ENCODE peak calls at places on chromosomes 16 and 17, in nine cellular contexts. One of them, this sample, is unnamed.

GRCh38 chr16:81705261-81705660 is 73.8 kb upstream of the PLCG2 start:
- DNase-seq in NCI-H1105 treated with DMSO at 0.1 percent for 48 hours: no peak
- DNase-seq in stimulated activated naive CD8-positive, alpha-beta T cell treated with anti-CD3 and anti-CD28 coated beads, Interleukin-15, Interleukin-2, amounts not matched to agents 100 U/mL and 50 U/mL, for 24 hours: no peak
- DNase-seq in PC-3: no peak
- DNase-seq in neuronal stem cell: no peak
- DNase-seq in uterus: no peak
- DNase-seq in T-helper 2 cell: no peak
- DNase-seq in IMR-90: no peak
- DNase-seq in stimulated activated CD8-positive, alpha-beta memory T cell treated with anti-CD3 and anti-CD28 coated beads, Interleukin-15, amount 100 ng/mL, for 24 hours: no peak
- DNase-seq in this sample: no peak

GRCh38 chr17:79176792-79177601 is 102.4 kb downstream of the ENGASE start:
- DNase-seq in PC-3: no peak
- DNase-seq in T-helper 2 cell: no peak
- DNase-seq in stimulated activated CD8-positive, alpha-beta memory T cell treated with anti-CD3 and anti-CD28 coated beads, Interleukin-15, amount 100 ng/mL, for 24 hours: no peak
- DNase-seq in uterus: no peak
- DNase-seq in stimulated activated naive CD8-positive, alpha-beta T cell treated with anti-CD3 and anti-CD28 coated beads, Interleukin-15, Interleukin-2, amounts not matched to agents 100 U/mL and 50 U/mL, for 24 hours: no peak
- DNase-seq in neuronal stem cell: no peak
- DNase-seq in IMR-90: no peak
- DNase-seq in NCI-H1105 treated with DMSO at 0.1 percent for 48 hours: no peak
- DNase-seq in this sample: no peak

GRCh38 chr17:82353484-82353883 is 5.6 kb upstream of the TEX19 start:
- DNase-seq in NCI-H1105 treated with DMSO at 0.1 percent for 48 hours: peak; percentile 20
- DNase-seq in IMR-90: no peak
- DNase-seq in T-helper 2 cell: no peak
- DNase-seq in stimulated activated naive CD8-positive, alpha-beta T cell treated with anti-CD3 and anti-CD28 coated beads, Interleukin-15, Interleukin-2, amounts not matched to agents 100 U/mL and 50 U/mL, for 24 hours: no peak
- DNase-seq in stimulated activated CD8-positive, alpha-beta memory T cell treated with anti-CD3 and anti-CD28 coated beads, Interleukin-15, amount 100 ng/mL, for 24 hours: no peak
- DNase-seq in PC-3: no peak
- DNase-seq in uterus: no peak
- DNase-seq in neuronal stem cell: no peak
- DNase-seq in this sample: no peak

GRCh38 chr17:67624886-67625656 is 92.7 kb upstream of the NOL11 start:
- DNase-seq in stimulated activated naive CD8-positive, alpha-beta T cell treated with anti-CD3 and anti-CD28 coated beads, Interleukin-15, Interleukin-2, amounts not matched to agents 100 U/mL and 50 U/mL, for 24 hours: no peak
- DNase-seq in uterus: no peak
- DNase-seq in NCI-H1105 treated with DMSO at 0.1 percent for 48 hours: no peak
- DNase-seq in neuronal stem cell: no peak
- DNase-seq in PC-3: no peak
- DNase-seq in IMR-90: no peak
- DNase-seq in T-helper 2 cell: no peak
- DNase-seq in stimulated activated CD8-positive, alpha-beta memory T cell treated with anti-CD3 and anti-CD28 coated beads, Interleukin-15, amount 100 ng/mL, for 24 hours: no peak
- DNase-seq in this sample: no peak

GRCh38 chr16:67661101-67661661 is 421 bp downstream of the PARD6A start:
- DNase-seq in NCI-H1105 treated with DMSO at 0.1 percent for 48 hours: peak; percentile 15
- DNase-seq in stimulated activated CD8-positive, alpha-beta memory T cell treated with anti-CD3 and anti-CD28 coated beads, Interleukin-15, amount 100 ng/mL, for 24 hours: no peak
- DNase-seq in neuronal stem cell: peak; percentile 69
- DNase-seq in PC-3: peak; percentile 45
- DNase-seq in T-helper 2 cell: no peak
- DNase-seq in uterus: no peak
- DNase-seq in stimulated activated naive CD8-positive, alpha-beta T cell treated with anti-CD3 and anti-CD28 coated beads, Interleukin-15, Interleukin-2, amounts not matched to agents 100 U/mL and 50 U/mL, for 24 hours: peak; percentile 31
- DNase-seq in IMR-90: peak; percentile 52
- DNase-seq in this sample: no peak

GRCh38 chr16:47143677-47144558 is at the start of gene NETO2:
- DNase-seq in stimulated activated CD8-positive, alpha-beta memory T cell treated with anti-CD3 and anti-CD28 coated beads, Interleukin-15, amount 100 ng/mL, for 24 hours: peak; percentile 38
- DNase-seq in neuronal stem cell: peak; percentile 52
- DNase-seq in NCI-H1105 treated with DMSO at 0.1 percent for 48 hours: peak; percentile 71
- DNase-seq in PC-3: peak; percentile 48
- DNase-seq in uterus: no peak
- DNase-seq in T-helper 2 cell: peak; percentile 50
- DNase-seq in stimulated activated naive CD8-positive, alpha-beta T cell treated with anti-CD3 and anti-CD28 coated beads, Interleukin-15, Interleukin-2, amounts not matched to agents 100 U/mL and 50 U/mL, for 24 hours: peak; percentile 68
- DNase-seq in IMR-90: peak; percentile 56
- DNase-seq in this sample: peak; percentile 80

GRCh38 chr17:77632619-77633018 is 325.9 kb upstream of the TNRC6C start:
- DNase-seq in neuronal stem cell: no peak
- DNase-seq in IMR-90: no peak
- DNase-seq in NCI-H1105 treated with DMSO at 0.1 percent for 48 hours: no peak
- DNase-seq in uterus: no peak
- DNase-seq in stimulated activated naive CD8-positive, alpha-beta T cell treated with anti-CD3 and anti-CD28 coated beads, Interleukin-15, Interleukin-2, amounts not matched to agents 100 U/mL and 50 U/mL, for 24 hours: no peak
- DNase-seq in PC-3: no peak
- DNase-seq in T-helper 2 cell: no peak
- DNase-seq in stimulated activated CD8-positive, alpha-beta memory T cell treated with anti-CD3 and anti-CD28 coated beads, Interleukin-15, amount 100 ng/mL, for 24 hours: no peak
- DNase-seq in this sample: no peak

GRCh38 chr17:36120221-36120620 is 16.6 kb downstream of the CCL4 start:
- DNase-seq in neuronal stem cell: no peak
- DNase-seq in stimulated activated naive CD8-positive, alpha-beta T cell treated with anti-CD3 and anti-CD28 coated beads, Interleukin-15, Interleukin-2, amounts not matched to agents 100 U/mL and 50 U/mL, for 24 hours: no peak
- DNase-seq in PC-3: no peak
- DNase-seq in T-helper 2 cell: no peak
- DNase-seq in NCI-H1105 treated with DMSO at 0.1 percent for 48 hours: no peak
- DNase-seq in stimulated activated CD8-positive, alpha-beta memory T cell treated with anti-CD3 and anti-CD28 coated beads, Interleukin-15, amount 100 ng/mL, for 24 hours: no peak
- DNase-seq in uterus: no peak
- DNase-seq in IMR-90: no peak
- DNase-seq in this sample: no peak

GRCh38 chr16:73033271-73033998 is 14.5 kb downstream of the ZFHX3 start:
- DNase-seq in IMR-90: no peak
- DNase-seq in T-helper 2 cell: no peak
- DNase-seq in NCI-H1105 treated with DMSO at 0.1 percent for 48 hours: no peak
- DNase-seq in stimulated activated naive CD8-positive, alpha-beta T cell treated with anti-CD3 and anti-CD28 coated beads, Interleukin-15, Interleukin-2, amounts not matched to agents 100 U/mL and 50 U/mL, for 24 hours: no peak
- DNase-seq in stimulated activated CD8-positive, alpha-beta memory T cell treated with anti-CD3 and anti-CD28 coated beads, Interleukin-15, amount 100 ng/mL, for 24 hours: no peak
- DNase-seq in uterus: no peak
- DNase-seq in PC-3: no peak
- DNase-seq in neuronal stem cell: no peak
- DNase-seq in this sample: peak; percentile 77

GRCh38 chr17:50638851-50639767 is 4.4 kb downstream of the ABCC3 start:
- DNase-seq in PC-3: peak; percentile 100
- DNase-seq in stimulated activated CD8-positive, alpha-beta memory T cell treated with anti-CD3 and anti-CD28 coated beads, Interleukin-15, amount 100 ng/mL, for 24 hours: no peak
- DNase-seq in IMR-90: peak; percentile 97
- DNase-seq in NCI-H1105 treated with DMSO at 0.1 percent for 48 hours: peak; percentile 14
- DNase-seq in uterus: peak; percentile 90
- DNase-seq in neuronal stem cell: no peak
- DNase-seq in stimulated activated naive CD8-positive, alpha-beta T cell treated with anti-CD3 and anti-CD28 coated beads, Interleukin-15, Interleukin-2, amounts not matched to agents 100 U/mL and 50 U/mL, for 24 hours: no peak
- DNase-seq in T-helper 2 cell: no peak
- DNase-seq in this sample: no peak

GRCh38 chr17:82565551-82565950 is 46.0 kb downstream of the FOXK2 start:
- DNase-seq in PC-3: no peak
- DNase-seq in neuronal stem cell: no peak
- DNase-seq in stimulated activated naive CD8-positive, alpha-beta T cell treated with anti-CD3 and anti-CD28 coated beads, Interleukin-15, Interleukin-2, amounts not matched to agents 100 U/mL and 50 U/mL, for 24 hours: no peak
- DNase-seq in T-helper 2 cell: no peak
- DNase-seq in IMR-90: no peak
- DNase-seq in NCI-H1105 treated with DMSO at 0.1 percent for 48 hours: no peak
- DNase-seq in uterus: no peak
- DNase-seq in stimulated activated CD8-positive, alpha-beta memory T cell treated with anti-CD3 and anti-CD28 coated beads, Interleukin-15, amount 100 ng/mL, for 24 hours: no peak
- DNase-seq in this sample: no peak

GRCh38 chr17:42270175-42270545 is 6.0 kb downstream of the STAT5B start:
- DNase-seq in IMR-90: no peak
- DNase-seq in uterus: no peak
- DNase-seq in stimulated activated CD8-positive, alpha-beta memory T cell treated with anti-CD3 and anti-CD28 coated beads, Interleukin-15, amount 100 ng/mL, for 24 hours: no peak
- DNase-seq in T-helper 2 cell: no peak
- DNase-seq in neuronal stem cell: no peak
- DNase-seq in PC-3: no peak
- DNase-seq in stimulated activated naive CD8-positive, alpha-beta T cell treated with anti-CD3 and anti-CD28 coated beads, Interleukin-15, Interleukin-2, amounts not matched to agents 100 U/mL and 50 U/mL, for 24 hours: no peak
- DNase-seq in NCI-H1105 treated with DMSO at 0.1 percent for 48 hours: no peak
- DNase-seq in this sample: no peak

GRCh38 chr16:90043526-90043925 is 24.3 kb upstream of the DBNDD1 start:
- DNase-seq in NCI-H1105 treated with DMSO at 0.1 percent for 48 hours: no peak
- DNase-seq in T-helper 2 cell: no peak
- DNase-seq in stimulated activated CD8-positive, alpha-beta memory T cell treated with anti-CD3 and anti-CD28 coated beads, Interleukin-15, amount 100 ng/mL, for 24 hours: no peak
- DNase-seq in neuronal stem cell: no peak
- DNase-seq in PC-3: no peak
- DNase-seq in stimulated activated naive CD8-positive, alpha-beta T cell treated with anti-CD3 and anti-CD28 coated beads, Interleukin-15, Interleukin-2, amounts not matched to agents 100 U/mL and 50 U/mL, for 24 hours: no peak
- DNase-seq in IMR-90: no peak
- DNase-seq in uterus: no peak
- DNase-seq in this sample: no peak

GRCh38 chr17:77246110-77247047 is 105.6 kb downstream of the SEC14L1 start:
- DNase-seq in stimulated activated CD8-positive, alpha-beta memory T cell treated with anti-CD3 and anti-CD28 coated beads, Interleukin-15, amount 100 ng/mL, for 24 hours: no peak
- DNase-seq in PC-3: no peak
- DNase-seq in neuronal stem cell: no peak
- DNase-seq in uterus: no peak
- DNase-seq in IMR-90: no peak
- DNase-seq in T-helper 2 cell: no peak
- DNase-seq in stimulated activated naive CD8-positive, alpha-beta T cell treated with anti-CD3 and anti-CD28 coated beads, Interleukin-15, Interleukin-2, amounts not matched to agents 100 U/mL and 50 U/mL, for 24 hours: no peak
- DNase-seq in NCI-H1105 treated with DMSO at 0.1 percent for 48 hours: no peak
- DNase-seq in this sample: no peak

GRCh38 chr16:48420437-48420836 is 35.2 kb upstream of the SIAH1 start:
- DNase-seq in T-helper 2 cell: no peak
- DNase-seq in neuronal stem cell: no peak
- DNase-seq in NCI-H1105 treated with DMSO at 0.1 percent for 48 hours: no peak
- DNase-seq in PC-3: no peak
- DNase-seq in IMR-90: no peak
- DNase-seq in stimulated activated CD8-positive, alpha-beta memory T cell treated with anti-CD3 and anti-CD28 coated beads, Interleukin-15, amount 100 ng/mL, for 24 hours: no peak
- DNase-seq in stimulated activated naive CD8-positive, alpha-beta T cell treated with anti-CD3 and anti-CD28 coated beads, Interleukin-15, Interleukin-2, amounts not matched to agents 100 U/mL and 50 U/mL, for 24 hours: no peak
- DNase-seq in uterus: no peak
- DNase-seq in this sample: no peak

GRCh38 chr17:38447502-38448095 is 19.3 kb downstream of the ARHGAP23 start:
- DNase-seq in IMR-90: no peak
- DNase-seq in neuronal stem cell: no peak
- DNase-seq in PC-3: no peak
- DNase-seq in NCI-H1105 treated with DMSO at 0.1 percent for 48 hours: no peak
- DNase-seq in uterus: no peak
- DNase-seq in stimulated activated CD8-positive, alpha-beta memory T cell treated with anti-CD3 and anti-CD28 coated beads, Interleukin-15, amount 100 ng/mL, for 24 hours: no peak
- DNase-seq in stimulated activated naive CD8-positive, alpha-beta T cell treated with anti-CD3 and anti-CD28 coated beads, Interleukin-15, Interleukin-2, amounts not matched to agents 100 U/mL and 50 U/mL, for 24 hours: no peak
- DNase-seq in T-helper 2 cell: no peak
- DNase-seq in this sample: no peak

GRCh38 chr17:5126719-5127488 is 11.1 kb downstream of the USP6 start:
- DNase-seq in PC-3: no peak
- DNase-seq in stimulated activated naive CD8-positive, alpha-beta T cell treated with anti-CD3 and anti-CD28 coated beads, Interleukin-15, Interleukin-2, amounts not matched to agents 100 U/mL and 50 U/mL, for 24 hours: no peak
- DNase-seq in neuronal stem cell: no peak
- DNase-seq in IMR-90: no peak
- DNase-seq in uterus: no peak
- DNase-seq in T-helper 2 cell: no peak
- DNase-seq in NCI-H1105 treated with DMSO at 0.1 percent for 48 hours: no peak
- DNase-seq in stimulated activated CD8-positive, alpha-beta memory T cell treated with anti-CD3 and anti-CD28 coated beads, Interleukin-15, amount 100 ng/mL, for 24 hours: no peak
- DNase-seq in this sample: no peak

GRCh38 chr16:84520778-84521770 is 16.6 kb upstream of the MEAK7 start:
- DNase-seq in stimulated activated naive CD8-positive, alpha-beta T cell treated with anti-CD3 and anti-CD28 coated beads, Interleukin-15, Interleukin-2, amounts not matched to agents 100 U/mL and 50 U/mL, for 24 hours: no peak
- DNase-seq in stimulated activated CD8-positive, alpha-beta memory T cell treated with anti-CD3 and anti-CD28 coated beads, Interleukin-15, amount 100 ng/mL, for 24 hours: no peak
- DNase-seq in neuronal stem cell: no peak
- DNase-seq in NCI-H1105 treated with DMSO at 0.1 percent for 48 hours: peak; percentile 97
- DNase-seq in PC-3: peak; percentile 20
- DNase-seq in IMR-90: no peak
- DNase-seq in uterus: no peak
- DNase-seq in T-helper 2 cell: no peak
- DNase-seq in this sample: no peak

GRCh38 chr17:2395258-2396170 is 5.3 kb downstream of the MNT start:
- DNase-seq in NCI-H1105 treated with DMSO at 0.1 percent for 48 hours: no peak
- DNase-seq in PC-3: peak; percentile 24
- DNase-seq in stimulated activated CD8-positive, alpha-beta memory T cell treated with anti-CD3 and anti-CD28 coated beads, Interleukin-15, amount 100 ng/mL, for 24 hours: no peak
- DNase-seq in IMR-90: peak; percentile 58
- DNase-seq in T-helper 2 cell: no peak
- DNase-seq in stimulated activated naive CD8-positive, alpha-beta T cell treated with anti-CD3 and anti-CD28 coated beads, Interleukin-15, Interleukin-2, amounts not matched to agents 100 U/mL and 50 U/mL, for 24 hours: no peak
- DNase-seq in neuronal stem cell: no peak
- DNase-seq in uterus: no peak
- DNase-seq in this sample: no peak

GRCh38 chr16:54253118-54253517 is 33.5 kb downstream of the IRX3 start:
- DNase-seq in uterus: no peak
- DNase-seq in PC-3: no peak
- DNase-seq in T-helper 2 cell: no peak
- DNase-seq in IMR-90: no peak
- DNase-seq in NCI-H1105 treated with DMSO at 0.1 percent for 48 hours: no peak
- DNase-seq in neuronal stem cell: no peak
- DNase-seq in stimulated activated naive CD8-positive, alpha-beta T cell treated with anti-CD3 and anti-CD28 coated beads, Interleukin-15, Interleukin-2, amounts not matched to agents 100 U/mL and 50 U/mL, for 24 hours: no peak
- DNase-seq in stimulated activated CD8-positive, alpha-beta memory T cell treated with anti-CD3 and anti-CD28 coated beads, Interleukin-15, amount 100 ng/mL, for 24 hours: no peak
- DNase-seq in this sample: no peak

GRCh38 chr17:44190496-44190895 is 3.7 kb downstream of the TMUB2 start:
- DNase-seq in IMR-90: no peak
- DNase-seq in T-helper 2 cell: no peak
- DNase-seq in NCI-H1105 treated with DMSO at 0.1 percent for 48 hours: no peak
- DNase-seq in neuronal stem cell: no peak
- DNase-seq in stimulated activated naive CD8-positive, alpha-beta T cell treated with anti-CD3 and anti-CD28 coated beads, Interleukin-15, Interleukin-2, amounts not matched to agents 100 U/mL and 50 U/mL, for 24 hours: no peak
- DNase-seq in PC-3: no peak
- DNase-seq in uterus: no peak
- DNase-seq in stimulated activated CD8-positive, alpha-beta memory T cell treated with anti-CD3 and anti-CD28 coated beads, Interleukin-15, amount 100 ng/mL, for 24 hours: no peak
- DNase-seq in this sample: no peak

GRCh38 chr16:67537636-67538591 is 9.3 kb downstream of the RIPOR1 start:
- DNase-seq in stimulated activated naive CD8-positive, alpha-beta T cell treated with anti-CD3 and anti-CD28 coated beads, Interleukin-15, Interleukin-2, amounts not matched to agents 100 U/mL and 50 U/mL, for 24 hours: peak; percentile 57
- DNase-seq in IMR-90: no peak
- DNase-seq in PC-3: no peak
- DNase-seq in stimulated activated CD8-positive, alpha-beta memory T cell treated with anti-CD3 and anti-CD28 coated beads, Interleukin-15, amount 100 ng/mL, for 24 hours: no peak
- DNase-seq in T-helper 2 cell: peak; percentile 54
- DNase-seq in uterus: peak; percentile 58
- DNase-seq in NCI-H1105 treated with DMSO at 0.1 percent for 48 hours: no peak
- DNase-seq in neuronal stem cell: no peak
- DNase-seq in this sample: peak; percentile 67

GRCh38 chr17:81448442-81448841 is 53.2 kb downstream of the BAHCC1 start:
- DNase-seq in stimulated activated naive CD8-positive, alpha-beta T cell treated with anti-CD3 and anti-CD28 coated beads, Interleukin-15, Interleukin-2, amounts not matched to agents 100 U/mL and 50 U/mL, for 24 hours: no peak
- DNase-seq in stimulated activated CD8-positive, alpha-beta memory T cell treated with anti-CD3 and anti-CD28 coated beads, Interleukin-15, amount 100 ng/mL, for 24 hours: no peak
- DNase-seq in T-helper 2 cell: no peak
- DNase-seq in uterus: no peak
- DNase-seq in NCI-H1105 treated with DMSO at 0.1 percent for 48 hours: no peak
- DNase-seq in neuronal stem cell: no peak
- DNase-seq in IMR-90: no peak
- DNase-seq in PC-3: no peak
- DNase-seq in this sample: no peak

GRCh38 chr16:35629001-35629400 is 2169.6 kb downstream of the TP53TG3F start:
- DNase-seq in IMR-90: no peak
- DNase-seq in PC-3: no peak
- DNase-seq in stimulated activated naive CD8-positive, alpha-beta T cell treated with anti-CD3 and anti-CD28 coated beads, Interleukin-15, Interleukin-2, amounts not matched to agents 100 U/mL and 50 U/mL, for 24 hours: no peak
- DNase-seq in stimulated activated CD8-positive, alpha-beta memory T cell treated with anti-CD3 and anti-CD28 coated beads, Interleukin-15, amount 100 ng/mL, for 24 hours: no peak
- DNase-seq in NCI-H1105 treated with DMSO at 0.1 percent for 48 hours: no peak
- DNase-seq in T-helper 2 cell: no peak
- DNase-seq in uterus: no peak
- DNase-seq in neuronal stem cell: no peak
- DNase-seq in this sample: no peak

GRCh38 chr17:80599546-80600305 is 55.1 kb downstream of the RPTOR start:
- DNase-seq in IMR-90: no peak
- DNase-seq in stimulated activated naive CD8-positive, alpha-beta T cell treated with anti-CD3 and anti-CD28 coated beads, Interleukin-15, Interleukin-2, amounts not matched to agents 100 U/mL and 50 U/mL, for 24 hours: no peak
- DNase-seq in T-helper 2 cell: no peak
- DNase-seq in PC-3: no peak
- DNase-seq in uterus: no peak
- DNase-seq in neuronal stem cell: no peak
- DNase-seq in stimulated activated CD8-positive, alpha-beta memory T cell treated with anti-CD3 and anti-CD28 coated beads, Interleukin-15, amount 100 ng/mL, for 24 hours: no peak
- DNase-seq in NCI-H1105 treated with DMSO at 0.1 percent for 48 hours: no peak
- DNase-seq in this sample: no peak

GRCh38 chr16:87062569-87063442 is 254.4 kb downstream of the C16orf95 start:
- DNase-seq in T-helper 2 cell: no peak
- DNase-seq in PC-3: peak; percentile 73
- DNase-seq in stimulated activated CD8-positive, alpha-beta memory T cell treated with anti-CD3 and anti-CD28 coated beads, Interleukin-15, amount 100 ng/mL, for 24 hours: peak; percentile 15
- DNase-seq in IMR-90: peak; percentile 67
- DNase-seq in neuronal stem cell: peak; percentile 75
- DNase-seq in stimulated activated naive CD8-positive, alpha-beta T cell treated with anti-CD3 and anti-CD28 coated beads, Interleukin-15, Interleukin-2, amounts not matched to agents 100 U/mL and 50 U/mL, for 24 hours: peak; percentile 78
- DNase-seq in NCI-H1105 treated with DMSO at 0.1 percent for 48 hours: peak; percentile 38
- DNase-seq in uterus: no peak
- DNase-seq in this sample: peak; percentile 82

GRCh38 chr16:15052747-15053476 is 3.0 kb downstream of the NTAN1 start:
- DNase-seq in neuronal stem cell: no peak
- DNase-seq in PC-3: no peak
- DNase-seq in stimulated activated naive CD8-positive, alpha-beta T cell treated with anti-CD3 and anti-CD28 coated beads, Interleukin-15, Interleukin-2, amounts not matched to agents 100 U/mL and 50 U/mL, for 24 hours: no peak
- DNase-seq in IMR-90: no peak
- DNase-seq in uterus: no peak
- DNase-seq in NCI-H1105 treated with DMSO at 0.1 percent for 48 hours: no peak
- DNase-seq in stimulated activated CD8-positive, alpha-beta memory T cell treated with anti-CD3 and anti-CD28 coated beads, Interleukin-15, amount 100 ng/mL, for 24 hours: no peak
- DNase-seq in T-helper 2 cell: no peak
- DNase-seq in this sample: no peak

GRCh38 chr17:34254651-34255380 is at the start of gene CCL2:
- DNase-seq in PC-3: no peak
- DNase-seq in uterus: peak; percentile 81
- DNase-seq in neuronal stem cell: no peak
- DNase-seq in IMR-90: peak; percentile 85
- DNase-seq in T-helper 2 cell: no peak
- DNase-seq in NCI-H1105 treated with DMSO at 0.1 percent for 48 hours: peak; percentile 28
- DNase-seq in stimulated activated CD8-positive, alpha-beta memory T cell treated with anti-CD3 and anti-CD28 coated beads, Interleukin-15, amount 100 ng/mL, for 24 hours: no peak
- DNase-seq in stimulated activated naive CD8-positive, alpha-beta T cell treated with anti-CD3 and anti-CD28 coated beads, Interleukin-15, Interleukin-2, amounts not matched to agents 100 U/mL and 50 U/mL, for 24 hours: no peak
- DNase-seq in this sample: peak; percentile 46

GRCh38 chr16:71311553-71312158 is 22.5 kb upstream of the CMTR2 start:
- DNase-seq in stimulated activated naive CD8-positive, alpha-beta T cell treated with anti-CD3 and anti-CD28 coated beads, Interleukin-15, Interleukin-2, amounts not matched to agents 100 U/mL and 50 U/mL, for 24 hours: peak; percentile 17
- DNase-seq in T-helper 2 cell: no peak
- DNase-seq in PC-3: peak; percentile 17
- DNase-seq in NCI-H1105 treated with DMSO at 0.1 percent for 48 hours: peak; percentile 32
- DNase-seq in uterus: no peak
- DNase-seq in IMR-90: peak; percentile 5
- DNase-seq in neuronal stem cell: peak; percentile 80
- DNase-seq in stimulated activated CD8-positive, alpha-beta memory T cell treated with anti-CD3 and anti-CD28 coated beads, Interleukin-15, amount 100 ng/mL, for 24 hours: no peak
- DNase-seq in this sample: peak; percentile 15

GRCh38 chr16:84821728-84822676 is 2.2 kb downstream of the CRISPLD2 start:
- DNase-seq in uterus: peak; percentile 75
- DNase-seq in stimulated activated CD8-positive, alpha-beta memory T cell treated with anti-CD3 and anti-CD28 coated beads, Interleukin-15, amount 100 ng/mL, for 24 hours: no peak
- DNase-seq in NCI-H1105 treated with DMSO at 0.1 percent for 48 hours: no peak
- DNase-seq in IMR-90: no peak
- DNase-seq in neuronal stem cell: no peak
- DNase-seq in stimulated activated naive CD8-positive, alpha-beta T cell treated with anti-CD3 and anti-CD28 coated beads, Interleukin-15, Interleukin-2, amounts not matched to agents 100 U/mL and 50 U/mL, for 24 hours: no peak
- DNase-seq in PC-3: peak; percentile 6
- DNase-seq in T-helper 2 cell: no peak
- DNase-seq in this sample: no peak

GRCh38 chr17:81018044-81018802 is 16.7 kb upstream of the BAIAP2 start:
- DNase-seq in PC-3: peak; percentile 41
- DNase-seq in stimulated activated naive CD8-positive, alpha-beta T cell treated with anti-CD3 and anti-CD28 coated beads, Interleukin-15, Interleukin-2, amounts not matched to agents 100 U/mL and 50 U/mL, for 24 hours: peak; percentile 49
- DNase-seq in T-helper 2 cell: no peak
- DNase-seq in NCI-H1105 treated with DMSO at 0.1 percent for 48 hours: no peak
- DNase-seq in IMR-90: peak; percentile 63
- DNase-seq in neuronal stem cell: peak; percentile 49
- DNase-seq in uterus: peak; percentile 29
- DNase-seq in stimulated activated CD8-positive, alpha-beta memory T cell treated with anti-CD3 and anti-CD28 coated beads, Interleukin-15, amount 100 ng/mL, for 24 hours: no peak
- DNase-seq in this sample: no peak

This sample was measured in H1.